ENCODE peak calls at places on chromosomes 4 and X, in six cellular contexts. J is NCI-H1930, P is iris pigment epithelial cell, R is body of pancreas, F is EH, C is H54. U is an unnamed sample.
A peak's percentile ranks its signal among the peaks of the same experiment; 100 is the strongest.

GRCh38 chrX:120302434-120302833 is 8.8 kb downstream of the TMEM255A start:
- DNase-seq in F (no peak), J (no peak), C (no peak), R (peak; percentile 21), P (no peak), U (peak; percentile 29)

GRCh38 chr4:86895692-86896488 is 3.7 kb upstream of the C4orf36 start:
- DNase-seq in P (peak; percentile 72), J (peak; percentile 49), F (peak; percentile 78), R (peak; percentile 23), C (no peak), U (no peak)

GRCh38 chr4:1366371-1367229 is 19.6 kb downstream of the UVSSA start:
- DNase-seq in C (no peak), F (no peak), R (no peak), P (no peak), J (no peak), U (no peak)

GRCh38 chr4:139530833-139531427 is 25.1 kb downstream of the SETD7 start:
- DNase-seq in R (peak; percentile 59), F (peak; percentile 35), J (peak; percentile 26), C (no peak), P (peak; percentile 35), U (peak; percentile 27)

GRCh38 chrX:130179579-130180215 is 7.9 kb downstream of the RAB33A start:
- DNase-seq in C (no peak), R (no peak), P (peak; percentile 26), F (no peak), J (no peak), U (no peak)

GRCh38 chrX:39196192-39197102 is 395.2 kb downstream of the MID1IP1 start:
- DNase-seq in J (no peak), R (peak; percentile 45), P (peak; percentile 25), C (peak; percentile 0), F (peak; percentile 19), U (no peak)

GRCh38 chrX:38080808-38081207 is 74.5 kb downstream of the SYTL5 start:
- DNase-seq in F (no peak), P (peak; percentile 2), R (no peak), J (no peak), C (no peak), U (no peak)

GRCh38 chrX:20789103-20789502 is 522.4 kb upstream of the RPS6KA3 start:
- DNase-seq in J (no peak), F (no peak), C (no peak), P (no peak), R (no peak), U (no peak)

GRCh38 chrX:129006491-129006890 is 516.8 kb downstream of the SMARCA1 start:
- DNase-seq in C (no peak), F (no peak), R (no peak), P (no peak), J (no peak), U (no peak)

GRCh38 chrX:148601034-148601433 is 100.6 kb downstream of the AFF2 start:
- DNase-seq in P (peak; percentile 11), R (no peak), J (no peak), C (no peak), F (no peak), U (no peak)

GRCh38 chr4:139219450-139220055 is 42.5 kb upstream of the ELF2 start:
- DNase-seq in P (no peak), J (no peak), C (no peak), F (no peak), R (no peak), U (no peak)

GRCh38 chr4:54668031-54668611 is 10.4 kb downstream of the KIT start:
- DNase-seq in P (no peak), F (no peak), J (no peak), R (no peak), C (no peak), U (peak; percentile 23)

GRCh38 chr4:10898072-10898471 is 213.5 kb upstream of the CLNK start:
- DNase-seq in C (no peak), R (no peak), F (no peak), P (no peak), J (no peak), U (no peak)

GRCh38 chr4:85419103-85419502 is 55.8 kb upstream of the ARHGAP24 start:
- DNase-seq in P (no peak), C (no peak), R (no peak), F (no peak), J (no peak), U (no peak)

GRCh38 chrX:40912166-40912565 is 173.1 kb upstream of the USP9X start:
- DNase-seq in P (no peak), F (no peak), C (no peak), J (no peak), R (no peak), U (no peak)

GRCh38 chr4:104334410-104334809 is 160.3 kb downstream of the CXXC4 start:
- DNase-seq in C (no peak), R (no peak), P (no peak), J (no peak), F (no peak), U (no peak)

GRCh38 chrX:40867352-40867751 is 132.0 kb upstream of the MED14 start:
- DNase-seq in P (peak; percentile 67), F (peak; percentile 48), C (peak; percentile 32), R (peak; percentile 60), J (no peak), U (peak; percentile 42)

GRCh38 chr4:179124957-179125356 is 1682.7 kb upstream of the AGA start:
- DNase-seq in R (no peak), J (no peak), F (no peak), C (no peak), P (no peak), U (no peak)

GRCh38 chr4:180832086-180832485 is 1411.1 kb upstream of the TENM3 start:
- DNase-seq in C (no peak), R (no peak), P (no peak), F (peak; percentile 1), J (no peak), U (no peak)

GRCh38 chr4:10180927-10181744 is 64.5 kb upstream of the WDR1 start:
- DNase-seq in R (no peak), P (peak; percentile 32), C (no peak), J (no peak), F (peak; percentile 93), U (no peak)

GRCh38 chrX:24696241-24696640 is 2.5 kb downstream of the POLA1 start:
- DNase-seq in C (no peak), J (no peak), P (peak; percentile 10), R (no peak), F (peak; percentile 7), U (no peak)

GRCh38 chr4:187124311-187124710 is 400.7 kb upstream of the FAT1 start:
- DNase-seq in R (no peak), C (no peak), P (no peak), J (no peak), F (no peak), U (no peak)

GRCh38 chr4:107478327-107478946 is 241.6 kb downstream of the PAPSS1 start:
- DNase-seq in F (no peak), R (no peak), P (no peak), C (no peak), J (no peak), U (no peak)

U was measured in thyroid gland.